ENCODE peak calls at places on chromosomes 7 and 10, in six cellular contexts. One of them, this sample, is unnamed.
A peak's percentile ranks its signal among the peaks of the same experiment; 100 is the strongest.

GRCh38 chr7:157985636-157986035 is 602.0 kb downstream of the PTPRN2 start:
- DNase-seq in chondrocyte: peak; percentile 74
- DNase-seq in effector CD4-positive, alpha-beta T cell: no peak
- DNase-seq in activated CD4-positive, CD25-positive, alpha-beta regulatory T cell treated with anti-CD3 and anti-CD28 coated beads, Interleukin-2, amount 50 U/mL, for 72 hours: no peak
- DNase-seq in adrenal gland: no peak
- DNase-seq in iPS-NIHi11: no peak
- DNase-seq in this sample: no peak

GRCh38 chr10:102434251-102434913 is 2.0 kb upstream of the CUEDC2 start:
- DNase-seq in iPS-NIHi11: no peak
- DNase-seq in chondrocyte: no peak
- DNase-seq in activated CD4-positive, CD25-positive, alpha-beta regulatory T cell treated with anti-CD3 and anti-CD28 coated beads, Interleukin-2, amount 50 U/mL, for 72 hours: no peak
- DNase-seq in adrenal gland: peak; percentile 44
- DNase-seq in effector CD4-positive, alpha-beta T cell: no peak
- DNase-seq in this sample: no peak

GRCh38 chr10:43857206-43857952 is 208.7 kb upstream of the ZNF32 start:
- DNase-seq in effector CD4-positive, alpha-beta T cell: no peak
- DNase-seq in activated CD4-positive, CD25-positive, alpha-beta regulatory T cell treated with anti-CD3 and anti-CD28 coated beads, Interleukin-2, amount 50 U/mL, for 72 hours: no peak
- DNase-seq in iPS-NIHi11: no peak
- DNase-seq in adrenal gland: no peak
- DNase-seq in chondrocyte: no peak
- DNase-seq in this sample: no peak

GRCh38 chr7:157854066-157854891 is 517.5 kb downstream of the DNAJB6 start:
- DNase-seq in adrenal gland: peak; percentile 77
- DNase-seq in activated CD4-positive, CD25-positive, alpha-beta regulatory T cell treated with anti-CD3 and anti-CD28 coated beads, Interleukin-2, amount 50 U/mL, for 72 hours: no peak
- DNase-seq in effector CD4-positive, alpha-beta T cell: no peak
- DNase-seq in chondrocyte: peak; percentile 87
- DNase-seq in iPS-NIHi11: no peak
- DNase-seq in this sample: peak; percentile 41

GRCh38 chr10:74738985-74739567 is 87.3 kb upstream of the KAT6B start:
- DNase-seq in iPS-NIHi11: no peak
- DNase-seq in adrenal gland: no peak
- DNase-seq in chondrocyte: no peak
- DNase-seq in effector CD4-positive, alpha-beta T cell: no peak
- DNase-seq in activated CD4-positive, CD25-positive, alpha-beta regulatory T cell treated with anti-CD3 and anti-CD28 coated beads, Interleukin-2, amount 50 U/mL, for 72 hours: no peak
- DNase-seq in this sample: no peak

GRCh38 chr7:1807821-1808600 is 137.9 kb downstream of the ELFN1 start:
- DNase-seq in iPS-NIHi11: no peak
- DNase-seq in effector CD4-positive, alpha-beta T cell: no peak
- DNase-seq in adrenal gland: no peak
- DNase-seq in chondrocyte: peak; percentile 59
- DNase-seq in activated CD4-positive, CD25-positive, alpha-beta regulatory T cell treated with anti-CD3 and anti-CD28 coated beads, Interleukin-2, amount 50 U/mL, for 72 hours: no peak
- DNase-seq in this sample: no peak

GRCh38 chr10:69684020-69684980 is 54.3 kb downstream of the FAM241B start:
- DNase-seq in adrenal gland: peak; percentile 29
- DNase-seq in effector CD4-positive, alpha-beta T cell: no peak
- DNase-seq in chondrocyte: no peak
- DNase-seq in activated CD4-positive, CD25-positive, alpha-beta regulatory T cell treated with anti-CD3 and anti-CD28 coated beads, Interleukin-2, amount 50 U/mL, for 72 hours: no peak
- DNase-seq in iPS-NIHi11: peak; percentile 41
- DNase-seq in this sample: no peak

GRCh38 chr10:682931-683447 is 6.5 kb downstream of the DIP2C start:
- DNase-seq in chondrocyte: no peak
- DNase-seq in iPS-NIHi11: no peak
- DNase-seq in adrenal gland: no peak
- DNase-seq in activated CD4-positive, CD25-positive, alpha-beta regulatory T cell treated with anti-CD3 and anti-CD28 coated beads, Interleukin-2, amount 50 U/mL, for 72 hours: no peak
- DNase-seq in effector CD4-positive, alpha-beta T cell: no peak
- DNase-seq in this sample: no peak

GRCh38 chr7:155356323-155357105 is 58.8 kb downstream of the INSIG1 start:
- DNase-seq in iPS-NIHi11: peak; percentile 67
- DNase-seq in activated CD4-positive, CD25-positive, alpha-beta regulatory T cell treated with anti-CD3 and anti-CD28 coated beads, Interleukin-2, amount 50 U/mL, for 72 hours: no peak
- DNase-seq in effector CD4-positive, alpha-beta T cell: no peak
- DNase-seq in chondrocyte: no peak
- DNase-seq in adrenal gland: no peak
- DNase-seq in this sample: no peak

GRCh38 chr10:122082616-122083477 is 93.9 kb downstream of the TACC2 start:
- DNase-seq in effector CD4-positive, alpha-beta T cell: no peak
- DNase-seq in activated CD4-positive, CD25-positive, alpha-beta regulatory T cell treated with anti-CD3 and anti-CD28 coated beads, Interleukin-2, amount 50 U/mL, for 72 hours: no peak
- DNase-seq in chondrocyte: no peak
- DNase-seq in adrenal gland: no peak
- DNase-seq in iPS-NIHi11: no peak
- DNase-seq in this sample: no peak

GRCh38 chr10:50988792-50989191 is 85.5 kb upstream of the PRKG1 start:
- DNase-seq in adrenal gland: no peak
- DNase-seq in chondrocyte: no peak
- DNase-seq in iPS-NIHi11: peak; percentile 17
- DNase-seq in activated CD4-positive, CD25-positive, alpha-beta regulatory T cell treated with anti-CD3 and anti-CD28 coated beads, Interleukin-2, amount 50 U/mL, for 72 hours: no peak
- DNase-seq in effector CD4-positive, alpha-beta T cell: no peak
- DNase-seq in this sample: no peak

GRCh38 chr7:116429986-116430619 is 69.4 kb upstream of the CAV2 start:
- DNase-seq in chondrocyte: no peak
- DNase-seq in adrenal gland: no peak
- DNase-seq in iPS-NIHi11: no peak
- DNase-seq in effector CD4-positive, alpha-beta T cell: no peak
- DNase-seq in activated CD4-positive, CD25-positive, alpha-beta regulatory T cell treated with anti-CD3 and anti-CD28 coated beads, Interleukin-2, amount 50 U/mL, for 72 hours: no peak
- DNase-seq in this sample: no peak

GRCh38 chr10:1273372-1274097 is 217.3 kb downstream of the WDR37 start:
- DNase-seq in chondrocyte: no peak
- DNase-seq in iPS-NIHi11: no peak
- DNase-seq in activated CD4-positive, CD25-positive, alpha-beta regulatory T cell treated with anti-CD3 and anti-CD28 coated beads, Interleukin-2, amount 50 U/mL, for 72 hours: no peak
- DNase-seq in adrenal gland: no peak
- DNase-seq in effector CD4-positive, alpha-beta T cell: no peak
- DNase-seq in this sample: no peak

GRCh38 chr7:123836656-123837055 is 8.3 kb upstream of the HYAL4 start:
- DNase-seq in effector CD4-positive, alpha-beta T cell: no peak
- DNase-seq in adrenal gland: no peak
- DNase-seq in chondrocyte: no peak
- DNase-seq in activated CD4-positive, CD25-positive, alpha-beta regulatory T cell treated with anti-CD3 and anti-CD28 coated beads, Interleukin-2, amount 50 U/mL, for 72 hours: no peak
- DNase-seq in iPS-NIHi11: no peak
- DNase-seq in this sample: no peak

GRCh38 chr7:64875258-64875657 is 27.8 kb upstream of the ZNF273 start:
- DNase-seq in adrenal gland: no peak
- DNase-seq in iPS-NIHi11: peak; percentile 5
- DNase-seq in activated CD4-positive, CD25-positive, alpha-beta regulatory T cell treated with anti-CD3 and anti-CD28 coated beads, Interleukin-2, amount 50 U/mL, for 72 hours: no peak
- DNase-seq in chondrocyte: no peak
- DNase-seq in effector CD4-positive, alpha-beta T cell: no peak
- DNase-seq in this sample: no peak

GRCh38 chr7:101169838-101170531 is 4.6 kb upstream of the VGF start:
- DNase-seq in iPS-NIHi11: peak; percentile 61
- DNase-seq in adrenal gland: peak; percentile 59
- DNase-seq in chondrocyte: no peak
- DNase-seq in effector CD4-positive, alpha-beta T cell: peak; percentile 71
- DNase-seq in activated CD4-positive, CD25-positive, alpha-beta regulatory T cell treated with anti-CD3 and anti-CD28 coated beads, Interleukin-2, amount 50 U/mL, for 72 hours: peak; percentile 87
- DNase-seq in this sample: no peak

GRCh38 chr10:11918384-11918783 is 95.2 kb downstream of the PROSER2 start:
- DNase-seq in effector CD4-positive, alpha-beta T cell: no peak
- DNase-seq in adrenal gland: no peak
- DNase-seq in chondrocyte: no peak
- DNase-seq in iPS-NIHi11: no peak
- DNase-seq in activated CD4-positive, CD25-positive, alpha-beta regulatory T cell treated with anti-CD3 and anti-CD28 coated beads, Interleukin-2, amount 50 U/mL, for 72 hours: no peak
- DNase-seq in this sample: no peak

GRCh38 chr10:131738396-131738735 is 162.4 kb upstream of the PPP2R2D start:
- DNase-seq in iPS-NIHi11: peak; percentile 5
- DNase-seq in adrenal gland: no peak
- DNase-seq in activated CD4-positive, CD25-positive, alpha-beta regulatory T cell treated with anti-CD3 and anti-CD28 coated beads, Interleukin-2, amount 50 U/mL, for 72 hours: no peak
- DNase-seq in effector CD4-positive, alpha-beta T cell: no peak
- DNase-seq in chondrocyte: peak; percentile 61
- DNase-seq in this sample: peak; percentile 33

GRCh38 chr7:73904219-73905136 is 43.5 kb downstream of the TMEM270 start:
- DNase-seq in iPS-NIHi11: peak; percentile 19
- DNase-seq in effector CD4-positive, alpha-beta T cell: no peak
- DNase-seq in activated CD4-positive, CD25-positive, alpha-beta regulatory T cell treated with anti-CD3 and anti-CD28 coated beads, Interleukin-2, amount 50 U/mL, for 72 hours: no peak
- DNase-seq in chondrocyte: peak; percentile 80
- DNase-seq in adrenal gland: no peak
- DNase-seq in this sample: no peak

GRCh38 chr7:28407643-28408042 is 4.7 kb upstream of the CREB5 start:
- DNase-seq in chondrocyte: no peak
- DNase-seq in effector CD4-positive, alpha-beta T cell: no peak
- DNase-seq in activated CD4-positive, CD25-positive, alpha-beta regulatory T cell treated with anti-CD3 and anti-CD28 coated beads, Interleukin-2, amount 50 U/mL, for 72 hours: no peak
- DNase-seq in adrenal gland: no peak
- DNase-seq in iPS-NIHi11: no peak
- DNase-seq in this sample: no peak

GRCh38 chr7:132750530-132751281 is 174.4 kb upstream of the PLXNA4 start:
- DNase-seq in iPS-NIHi11: no peak
- DNase-seq in adrenal gland: no peak
- DNase-seq in chondrocyte: no peak
- DNase-seq in activated CD4-positive, CD25-positive, alpha-beta regulatory T cell treated with anti-CD3 and anti-CD28 coated beads, Interleukin-2, amount 50 U/mL, for 72 hours: no peak
- DNase-seq in effector CD4-positive, alpha-beta T cell: no peak
- DNase-seq in this sample: no peak

GRCh38 chr7:74009719-74010118 is 18.3 kb upstream of the ELN start:
- DNase-seq in iPS-NIHi11: no peak
- DNase-seq in effector CD4-positive, alpha-beta T cell: no peak
- DNase-seq in activated CD4-positive, CD25-positive, alpha-beta regulatory T cell treated with anti-CD3 and anti-CD28 coated beads, Interleukin-2, amount 50 U/mL, for 72 hours: no peak
- DNase-seq in adrenal gland: no peak
- DNase-seq in chondrocyte: no peak
- DNase-seq in this sample: no peak

GRCh38 chr7:2376351-2377154 is 21.9 kb downstream of the EIF3B start:
- DNase-seq in effector CD4-positive, alpha-beta T cell: no peak
- DNase-seq in chondrocyte: no peak
- DNase-seq in activated CD4-positive, CD25-positive, alpha-beta regulatory T cell treated with anti-CD3 and anti-CD28 coated beads, Interleukin-2, amount 50 U/mL, for 72 hours: no peak
- DNase-seq in adrenal gland: peak; percentile 58
- DNase-seq in iPS-NIHi11: no peak
- DNase-seq in this sample: no peak

GRCh38 chr10:90321132-90321816 is 536.6 kb downstream of the HTR7 start:
- DNase-seq in iPS-NIHi11: no peak
- DNase-seq in adrenal gland: no peak
- DNase-seq in activated CD4-positive, CD25-positive, alpha-beta regulatory T cell treated with anti-CD3 and anti-CD28 coated beads, Interleukin-2, amount 50 U/mL, for 72 hours: no peak
- DNase-seq in chondrocyte: no peak
- DNase-seq in effector CD4-positive, alpha-beta T cell: no peak
- DNase-seq in this sample: no peak

GRCh38 chr7:151427705-151428392 is 12.1 kb downstream of the CRYGN start:
- DNase-seq in adrenal gland: no peak
- DNase-seq in activated CD4-positive, CD25-positive, alpha-beta regulatory T cell treated with anti-CD3 and anti-CD28 coated beads, Interleukin-2, amount 50 U/mL, for 72 hours: no peak
- DNase-seq in iPS-NIHi11: no peak
- DNase-seq in chondrocyte: no peak
- DNase-seq in effector CD4-positive, alpha-beta T cell: no peak
- DNase-seq in this sample: no peak

GRCh38 chr7:771241-772004 is 44.3 kb upstream of the PRKAR1B start:
- DNase-seq in adrenal gland: peak; percentile 37
- DNase-seq in activated CD4-positive, CD25-positive, alpha-beta regulatory T cell treated with anti-CD3 and anti-CD28 coated beads, Interleukin-2, amount 50 U/mL, for 72 hours: no peak
- DNase-seq in iPS-NIHi11: no peak
- DNase-seq in effector CD4-positive, alpha-beta T cell: no peak
- DNase-seq in chondrocyte: no peak
- DNase-seq in this sample: no peak

GRCh38 chr7:2613113-2613925 is 18.5 kb upstream of the TTYH3 start:
- DNase-seq in adrenal gland: no peak
- DNase-seq in activated CD4-positive, CD25-positive, alpha-beta regulatory T cell treated with anti-CD3 and anti-CD28 coated beads, Interleukin-2, amount 50 U/mL, for 72 hours: no peak
- DNase-seq in effector CD4-positive, alpha-beta T cell: no peak
- DNase-seq in iPS-NIHi11: no peak
- DNase-seq in chondrocyte: no peak
- DNase-seq in this sample: no peak